ENCODE peak calls at places on chromosomes 13 and 19, in ten cellular contexts. One of them, this sample, is unnamed.

GRCh38 chr13:43908156-43909126 is 28.7 kb downstream of the LACC1 start:
- DNase-seq in stomach: no peak
- DNase-seq in breast epithelium: no peak
- DNase-seq in IMR-90: peak; percentile 91
- DNase-seq in body of pancreas: peak; percentile 38
- DNase-seq in coronary artery: no peak
- DNase-seq in PC-3: peak; percentile 79
- DNase-seq in heart right ventricle: no peak
- DNase-seq in astrocyte: peak; percentile 74
- DNase-seq in psoas muscle: no peak
- DNase-seq in this sample: peak; percentile 62

GRCh38 chr13:91184244-91184926 is 163.1 kb upstream of the MIR17HG start:
- DNase-seq in body of pancreas: no peak
- DNase-seq in coronary artery: no peak
- DNase-seq in PC-3: peak; percentile 23
- DNase-seq in IMR-90: no peak
- DNase-seq in psoas muscle: no peak
- DNase-seq in stomach: no peak
- DNase-seq in breast epithelium: no peak
- DNase-seq in astrocyte: peak; percentile 9
- DNase-seq in heart right ventricle: no peak
- DNase-seq in this sample: no peak

GRCh38 chr13:50244355-50244912 is 229.2 kb downstream of the KCNRG start:
- DNase-seq in heart right ventricle: peak; percentile 8
- DNase-seq in astrocyte: peak; percentile 16
- DNase-seq in body of pancreas: no peak
- DNase-seq in PC-3: no peak
- DNase-seq in psoas muscle: no peak
- DNase-seq in IMR-90: no peak
- DNase-seq in stomach: no peak
- DNase-seq in coronary artery: no peak
- DNase-seq in breast epithelium: no peak
- DNase-seq in this sample: no peak

GRCh38 chr19:39212377-39212742 is 8.3 kb upstream of the SYCN start:
- DNase-seq in stomach: peak; percentile 59
- DNase-seq in coronary artery: no peak
- DNase-seq in heart right ventricle: no peak
- DNase-seq in body of pancreas: peak; percentile 28
- DNase-seq in breast epithelium: no peak
- DNase-seq in PC-3: peak; percentile 32
- DNase-seq in IMR-90: no peak
- DNase-seq in psoas muscle: no peak
- DNase-seq in astrocyte: no peak
- DNase-seq in this sample: peak; percentile 12

GRCh38 chr19:4730740-4731171 is 7.1 kb upstream of the DPP9 start:
- DNase-seq in psoas muscle: no peak
- DNase-seq in stomach: no peak
- DNase-seq in PC-3: peak; percentile 53
- DNase-seq in body of pancreas: no peak
- DNase-seq in astrocyte: no peak
- DNase-seq in IMR-90: no peak
- DNase-seq in coronary artery: no peak
- DNase-seq in heart right ventricle: no peak
- DNase-seq in breast epithelium: no peak
- DNase-seq in this sample: no peak

GRCh38 chr19:3350014-3350663 is 16.2 kb upstream of the NFIC start:
- DNase-seq in astrocyte: no peak
- DNase-seq in breast epithelium: no peak
- DNase-seq in body of pancreas: peak; percentile 96
- DNase-seq in IMR-90: peak; percentile 52
- DNase-seq in PC-3: peak; percentile 51
- DNase-seq in coronary artery: no peak
- DNase-seq in stomach: peak; percentile 76
- DNase-seq in heart right ventricle: no peak
- DNase-seq in psoas muscle: no peak
- DNase-seq in this sample: no peak

GRCh38 chr13:43797869-43798268 is 11.1 kb upstream of the ENOX1 start:
- DNase-seq in IMR-90: peak; percentile 11
- DNase-seq in psoas muscle: no peak
- DNase-seq in PC-3: no peak
- DNase-seq in body of pancreas: no peak
- DNase-seq in astrocyte: no peak
- DNase-seq in heart right ventricle: no peak
- DNase-seq in coronary artery: no peak
- DNase-seq in breast epithelium: no peak
- DNase-seq in stomach: no peak
- DNase-seq in this sample: no peak

GRCh38 chr13:49652691-49653305 is 24.5 kb downstream of the ARL11 start:
- DNase-seq in stomach: peak; percentile 30
- DNase-seq in heart right ventricle: no peak
- DNase-seq in psoas muscle: peak; percentile 71
- DNase-seq in astrocyte: no peak
- DNase-seq in coronary artery: no peak
- DNase-seq in body of pancreas: peak; percentile 38
- DNase-seq in IMR-90: peak; percentile 10
- DNase-seq in PC-3: peak; percentile 63
- DNase-seq in breast epithelium: no peak
- DNase-seq in this sample: no peak

GRCh38 chr13:109211616-109212015 is 574.8 kb downstream of the IRS2 start:
- DNase-seq in PC-3: peak; percentile 85
- DNase-seq in psoas muscle: no peak
- DNase-seq in IMR-90: no peak
- DNase-seq in heart right ventricle: no peak
- DNase-seq in stomach: no peak
- DNase-seq in body of pancreas: no peak
- DNase-seq in coronary artery: no peak
- DNase-seq in astrocyte: peak; percentile 25
- DNase-seq in breast epithelium: peak; percentile 70
- DNase-seq in this sample: peak; percentile 35

DNA sequence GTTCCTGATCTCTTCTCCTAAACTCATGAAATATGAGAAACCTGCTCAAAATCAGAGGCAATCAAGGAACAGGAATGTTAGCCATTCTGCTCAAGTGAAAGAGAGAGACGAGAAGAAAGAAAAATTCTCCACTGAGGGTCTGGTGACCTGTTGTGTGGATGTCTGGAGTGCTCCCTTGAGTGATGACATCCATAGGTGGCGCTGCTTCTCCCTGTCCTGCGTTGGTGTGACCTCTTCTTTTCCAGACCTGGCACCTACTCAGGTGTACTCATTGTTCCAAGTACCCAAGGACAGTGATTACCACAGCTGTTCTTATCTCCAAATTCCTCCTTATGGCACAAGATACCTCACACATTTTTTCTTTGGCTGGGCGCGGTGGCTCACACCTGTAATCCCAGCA is 4.0 kb downstream of the ZNF223 start:
- DNase-seq in body of pancreas: no peak
- DNase-seq in heart right ventricle: no peak
- DNase-seq in PC-3: no peak
- DNase-seq in psoas muscle: no peak
- DNase-seq in stomach: no peak
- DNase-seq in coronary artery: no peak
- DNase-seq in breast epithelium: no peak
- DNase-seq in astrocyte: no peak
- DNase-seq in IMR-90: no peak
- DNase-seq in this sample: no peak
- TF ChIP-seq CTCF in body of pancreas: no peak
- TF ChIP-seq CTCF in heart right ventricle: no peak
- TF ChIP-seq CTCF in PC-3: no peak
- TF ChIP-seq CTCF in psoas muscle: no peak
- TF ChIP-seq CTCF in stomach: no peak
- TF ChIP-seq CTCF in coronary artery: no peak
- TF ChIP-seq CTCF in breast epithelium: no peak
- TF ChIP-seq CTCF in astrocyte: no peak
- TF ChIP-seq CTCF in IMR-90: no peak
- TF ChIP-seq CTCF in this sample: no peak

DNA sequence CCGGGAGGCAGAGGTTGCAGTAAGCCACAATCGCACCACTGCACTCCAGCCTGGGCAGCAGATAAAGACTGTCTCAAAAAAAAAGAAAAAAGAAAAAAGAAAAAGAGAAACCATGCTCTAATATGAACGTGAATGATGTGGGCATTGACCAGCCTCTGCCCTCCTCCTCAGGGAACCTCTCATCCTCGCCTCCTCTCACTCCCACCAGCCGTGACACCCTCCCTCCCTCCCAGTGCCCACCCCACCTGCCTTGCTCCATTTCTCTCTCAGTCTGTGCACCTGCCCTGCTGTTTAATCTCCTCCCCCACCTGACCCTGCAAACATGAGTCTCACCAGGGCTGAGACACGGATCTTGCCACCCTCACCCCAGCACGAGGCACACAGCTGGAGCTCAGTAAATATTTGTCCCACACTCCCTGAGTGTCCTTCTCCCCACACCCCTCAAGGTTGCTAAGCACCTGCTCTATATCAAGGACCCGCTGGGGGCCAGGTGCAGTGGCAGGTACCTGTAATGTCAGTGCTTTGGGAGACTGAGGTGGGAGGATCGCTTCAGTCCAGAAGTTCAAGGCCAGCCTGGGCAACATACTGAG is 7.5 kb upstream of the BCAT2 start:
- DNase-seq in body of pancreas: peak; percentile 97
- DNase-seq in breast epithelium: no peak
- DNase-seq in heart right ventricle: no peak
- DNase-seq in stomach: peak; percentile 76
- DNase-seq in coronary artery: no peak
- DNase-seq in astrocyte: no peak
- DNase-seq in PC-3: no peak
- DNase-seq in IMR-90: no peak
- DNase-seq in psoas muscle: no peak
- DNase-seq in this sample: no peak
- H3K27ac ChIP-seq in body of pancreas: peak overlapping the region; percentile 85
- H3K27ac ChIP-seq in breast epithelium: peak overlapping the region; percentile 72
- H3K27ac ChIP-seq in heart right ventricle: peak overlapping the region; percentile 50
- H3K27ac ChIP-seq in stomach: peak overlapping the region; percentile 95
- H3K27ac ChIP-seq in coronary artery: peak overlapping the region; percentile 82
- H3K27ac ChIP-seq in astrocyte: no peak overlapping the region
- H3K27ac ChIP-seq in PC-3: no peak overlapping the region
- H3K27ac ChIP-seq in IMR-90: no peak overlapping the region
- H3K27ac ChIP-seq in psoas muscle: peak overlapping the region; percentile 72
- H3K27ac ChIP-seq in this sample: no peak overlapping the region

GRCh38 chr13:73722120-73722519 is 412.1 kb downstream of the KLF12 start:
- DNase-seq in IMR-90: peak; percentile 77
- DNase-seq in stomach: no peak
- DNase-seq in astrocyte: peak; percentile 82
- DNase-seq in PC-3: peak; percentile 82
- DNase-seq in breast epithelium: no peak
- DNase-seq in body of pancreas: no peak
- DNase-seq in heart right ventricle: no peak
- DNase-seq in coronary artery: no peak
- DNase-seq in psoas muscle: no peak
- DNase-seq in this sample: peak; percentile 75
- TF ChIP-seq CTCF in IMR-90: peak; percentile 49
- TF ChIP-seq CTCF in stomach: no peak
- TF ChIP-seq CTCF in astrocyte: peak; percentile 47
- TF ChIP-seq CTCF in PC-3: peak; percentile 61
- TF ChIP-seq CTCF in breast epithelium: no peak
- TF ChIP-seq CTCF in body of pancreas: no peak
- TF ChIP-seq CTCF in heart right ventricle: peak; percentile 14
- TF ChIP-seq CTCF in coronary artery: no peak
- TF ChIP-seq CTCF in psoas muscle: no peak
- TF ChIP-seq CTCF in this sample: peak; percentile 51

DNA sequence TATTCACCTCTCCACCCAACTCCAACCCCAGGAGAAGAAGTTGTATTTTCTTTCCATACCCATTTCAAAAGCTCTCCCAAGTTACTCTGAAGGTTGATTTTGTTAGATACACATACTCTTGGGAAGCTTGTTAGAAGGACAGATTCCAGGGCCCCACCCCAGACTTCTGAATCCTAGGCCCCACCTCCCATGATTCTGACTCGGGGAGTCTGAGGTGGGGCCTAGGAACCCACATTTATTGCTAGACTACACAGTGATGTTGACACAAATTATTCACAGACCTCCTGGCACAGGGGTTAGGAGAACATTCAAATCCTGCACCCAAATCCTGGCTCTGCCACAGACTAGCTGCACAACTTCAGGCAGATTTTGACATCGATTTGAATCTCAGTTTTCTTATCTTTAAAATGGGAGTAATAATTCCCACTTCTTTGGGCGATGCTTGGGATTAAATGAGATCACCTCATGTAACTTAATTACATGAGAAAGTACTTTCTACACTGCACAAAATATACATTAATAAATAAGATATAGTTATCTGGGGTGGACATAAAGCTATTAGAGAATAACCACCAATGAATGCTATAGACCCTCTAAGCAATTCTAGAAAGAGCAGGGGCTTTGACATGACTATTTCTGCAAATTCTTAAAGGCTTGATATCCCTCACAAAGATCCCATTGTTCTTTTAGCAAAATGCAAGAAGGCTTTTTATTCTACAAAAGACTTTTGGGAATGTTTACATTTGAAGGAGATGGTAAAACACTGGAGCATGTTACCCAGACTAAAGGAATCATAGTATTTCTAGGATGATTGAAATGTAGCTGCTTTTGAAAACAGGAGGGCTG is 18.0 kb downstream of the MBNL2 start:
- DNase-seq in coronary artery: no peak
- DNase-seq in stomach: no peak
- DNase-seq in body of pancreas: no peak
- DNase-seq in PC-3: no peak
- DNase-seq in astrocyte: no peak
- DNase-seq in IMR-90: no peak
- DNase-seq in breast epithelium: no peak
- DNase-seq in psoas muscle: no peak
- DNase-seq in heart right ventricle: no peak
- DNase-seq in this sample: no peak
- H3K27ac ChIP-seq in coronary artery: peak overlapping the region; percentile 84
- H3K27ac ChIP-seq in stomach: peak overlapping the region; percentile 22
- H3K27ac ChIP-seq in body of pancreas: no peak overlapping the region
- H3K27ac ChIP-seq in PC-3: no peak overlapping the region
- H3K27ac ChIP-seq in astrocyte: no peak overlapping the region
- H3K27ac ChIP-seq in IMR-90: no peak overlapping the region
- H3K27ac ChIP-seq in breast epithelium: peak overlapping the region; percentile 74
- H3K27ac ChIP-seq in psoas muscle: peak overlapping the region; percentile 75
- H3K27ac ChIP-seq in heart right ventricle: peak overlapping the region; percentile 71
- H3K27ac ChIP-seq in this sample: no peak overlapping the region

GRCh38 chr19:41877916-41878905 is 1.1 kb downstream of the CD79A start:
- DNase-seq in body of pancreas: no peak
- DNase-seq in stomach: no peak
- DNase-seq in coronary artery: no peak
- DNase-seq in astrocyte: no peak
- DNase-seq in heart right ventricle: no peak
- DNase-seq in IMR-90: no peak
- DNase-seq in breast epithelium: no peak
- DNase-seq in PC-3: no peak
- DNase-seq in psoas muscle: no peak
- DNase-seq in this sample: no peak
- TF ChIP-seq CTCF in body of pancreas: no peak
- TF ChIP-seq CTCF in stomach: no peak
- TF ChIP-seq CTCF in coronary artery: no peak
- TF ChIP-seq CTCF in astrocyte: no peak
- TF ChIP-seq CTCF in heart right ventricle: no peak
- TF ChIP-seq CTCF in IMR-90: no peak
- TF ChIP-seq CTCF in breast epithelium: no peak
- TF ChIP-seq CTCF in PC-3: no peak
- TF ChIP-seq CTCF in psoas muscle: no peak
- TF ChIP-seq CTCF in this sample: no peak

DNA sequence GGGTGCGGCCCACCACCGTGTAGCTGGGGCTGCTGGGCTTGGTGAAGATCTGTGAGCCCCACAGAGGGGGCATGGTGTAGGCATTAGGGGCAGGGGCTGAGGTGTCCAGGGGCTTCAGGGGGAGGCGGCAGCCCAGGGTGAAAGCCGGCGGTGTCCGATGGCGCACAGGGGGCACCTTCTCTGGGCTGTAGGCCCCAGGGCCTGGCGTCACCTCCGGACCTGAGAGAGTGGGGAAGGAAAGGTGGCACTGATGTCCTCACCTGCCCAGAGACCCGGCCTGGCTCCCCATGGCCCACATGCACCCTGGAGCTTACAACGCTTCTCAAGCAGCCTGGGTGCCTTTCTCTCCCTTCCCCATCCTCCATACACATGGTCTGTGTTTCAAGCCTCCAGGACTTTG is 3.3 kb upstream of the SHC2 start:
- DNase-seq in astrocyte: no peak
- DNase-seq in coronary artery: no peak
- DNase-seq in body of pancreas: no peak
- DNase-seq in psoas muscle: no peak
- DNase-seq in breast epithelium: no peak
- DNase-seq in IMR-90: no peak
- DNase-seq in PC-3: no peak
- DNase-seq in stomach: no peak
- DNase-seq in heart right ventricle: no peak
- DNase-seq in this sample: no peak
- H3K27ac ChIP-seq in astrocyte: no peak overlapping the region
- H3K27ac ChIP-seq in coronary artery: no peak overlapping the region
- H3K27ac ChIP-seq in body of pancreas: no peak overlapping the region
- H3K27ac ChIP-seq in psoas muscle: no peak overlapping the region
- H3K27ac ChIP-seq in breast epithelium: no peak overlapping the region
- H3K27ac ChIP-seq in IMR-90: no peak overlapping the region
- H3K27ac ChIP-seq in PC-3: no peak overlapping the region
- H3K27ac ChIP-seq in stomach: no peak overlapping the region
- H3K27ac ChIP-seq in heart right ventricle: no peak overlapping the region
- H3K27ac ChIP-seq in this sample: no peak overlapping the region